ENCODE peak calls at places on chromosome 20, in nine cellular contexts. Z is activated naive CD8-positive, alpha-beta T cell treated with anti-CD3 and anti-CD28 coated beads, Interleukin-2, amount 10 ng/mL, durations not matched to agents 7 days and 5 days; K is mucosa of descending colon; W is aorta; C is effector memory CD8-positive, alpha-beta T cell; O is body of pancreas; X is stimulated activated naive CD8-positive, alpha-beta T cell treated with anti-CD3 and anti-CD28 coated beads, Interleukin-15, Interleukin-2, amounts not matched to agents 100 U/mL and 50 U/mL, for 24 hours; S is IMR-90; P is activated CD8-positive, alpha-beta T cell treated with anti-CD3 and anti-CD28 coated beads, Interleukin-2, amount 10 ng/mL, durations not matched to agents 7 days and 5 days. G is an unnamed sample.

GRCh38 chr20:6519556-6519955 is 247.9 kb upstream of the BMP2 start:
- ATAC-seq in Z (no peak), K (no peak), W (no peak), C (no peak), O (no peak), X (no peak), S (peak), P (no peak), G (no peak)

GRCh38 chr20:62282877-62283503 is 19.8 kb upstream of the ADRM1 start:
- ATAC-seq in Z (no peak), K (no peak), W (no peak), C (no peak), O (no peak), X (no peak), S (no peak), P (no peak), G (no peak)

GRCh38 chr20:35359335-35359997 is 52.3 kb downstream of the UQCC1 start:
- ATAC-seq in Z (no peak), K (peak), W (no peak), C (no peak), O (peak), X (no peak), S (no peak), P (no peak), G (no peak)

GRCh38 chr20:22825076-22825475 is 210.0 kb upstream of the SSTR4 start:
- ATAC-seq in Z (no peak), K (no peak), W (no peak), C (no peak), O (no peak), X (no peak), S (no peak), P (no peak), G (no peak)

GRCh38 chr20:25309395-25310267 is 61.7 kb downstream of the PYGB start:
- ATAC-seq in Z (no peak), K (peak), W (peak), C (peak), O (peak), X (peak), S (peak), P (no peak), G (no peak)

GRCh38 chr20:48090314-48090713 is 305.0 kb upstream of the SULF2 start:
- ATAC-seq in Z (no peak), K (no peak), W (no peak), C (no peak), O (no peak), X (no peak), S (no peak), P (no peak), G (no peak)

GRCh38 chr20:1857403-1857941 is 37.7 kb upstream of the SIRPA start:
- ATAC-seq in Z (no peak), K (no peak), W (no peak), C (no peak), O (no peak), X (no peak), S (no peak), P (no peak), G (no peak)

GRCh38 chr20:15867899-15868298 is 705.3 kb downstream of the KIF16B start:
- ATAC-seq in Z (no peak), K (no peak), W (no peak), C (no peak), O (no peak), X (no peak), S (no peak), P (no peak), G (no peak)

GRCh38 chr20:12596863-12597262 is 411.9 kb upstream of the SPTLC3 start:
- ATAC-seq in Z (no peak), K (no peak), W (no peak), C (no peak), O (no peak), X (no peak), S (no peak), P (no peak), G (no peak)

GRCh38 chr20:5150226-5151076 is 23.6 kb downstream of the CDS2 start:
- ATAC-seq in Z (no peak), K (peak), W (peak), C (no peak), O (no peak), X (no peak), S (peak), P (no peak), G (no peak)

GRCh38 chr20:8454137-8454712 is 322.2 kb downstream of the PLCB1 start:
- ATAC-seq in Z (no peak), K (no peak), W (no peak), C (peak), O (no peak), X (peak), S (peak), P (no peak), G (peak)

GRCh38 chr20:31596831-31597482 is 8.1 kb upstream of the ID1 start:
- ATAC-seq in Z (no peak), K (no peak), W (no peak), C (no peak), O (no peak), X (no peak), S (no peak), P (no peak), G (no peak)

GRCh38 chr20:46606817-46607190 is 44.5 kb downstream of the SLC13A3 start:
- ATAC-seq in Z (no peak), K (no peak), W (no peak), C (no peak), O (no peak), X (peak), S (no peak), P (no peak), G (no peak)

GRCh38 chr20:49248301-49248700 is 29.1 kb downstream of the DDX27 start:
- ATAC-seq in Z (no peak), K (no peak), W (no peak), C (peak), O (no peak), X (no peak), S (no peak), P (no peak), G (no peak)

GRCh38 chr20:62359491-62360121 is 7.5 kb downstream of the LAMA5 start:
- ATAC-seq in Z (no peak), K (no peak), W (peak), C (no peak), O (no peak), X (no peak), S (no peak), P (no peak), G (no peak)

GRCh38 chr20:63082308-63082938 is 75.7 kb upstream of the BHLHE23 start:
- ATAC-seq in Z (no peak), K (peak), W (no peak), C (peak), O (no peak), X (no peak), S (peak), P (peak), G (no peak)

GRCh38 chr20:17598013-17598550 is 28.2 kb downstream of the DSTN start:
- ATAC-seq in Z (no peak), K (peak), W (no peak), C (no peak), O (peak), X (no peak), S (no peak), P (no peak), G (no peak)

GRCh38 chr20:444117-444516 is 18.2 kb downstream of the TBC1D20 start:
- ATAC-seq in Z (no peak), K (no peak), W (no peak), C (no peak), O (no peak), X (no peak), S (no peak), P (no peak), G (no peak)

GRCh38 chr20:38872491-38873049 is 53.6 kb upstream of the FAM83D start:
- ATAC-seq in Z (no peak), K (no peak), W (no peak), C (no peak), O (no peak), X (no peak), S (no peak), P (no peak), G (peak)

GRCh38 chr20:32581839-32582658 is 3.1 kb downstream of the NOL4L start:
- ATAC-seq in Z (no peak), K (no peak), W (no peak), C (no peak), O (no peak), X (no peak), S (no peak), P (no peak), G (no peak)

GRCh38 chr20:34562643-34563042 is 4.1 kb downstream of the MAP1LC3A start:
- ATAC-seq in Z (no peak), K (no peak), W (no peak), C (no peak), O (no peak), X (peak), S (peak), P (no peak), G (no peak)